ENCODE peak calls at places on chromosomes 7 and 10, in eight cellular contexts. F is AG04450; I is activated CD4-positive, alpha-beta T cell treated with anti-CD3 and anti-CD28 coated beads, Interleukin-2, amount 10 ng/mL, durations not matched to agents 7 days and 5 days; S is naive thymus-derived CD8-positive, alpha-beta T cell; J is A549; M is omental fat pad; T is fibroblast of lung; G is heart left ventricle. Y is an unnamed sample.

GRCh38 chr10:50332108-50332846 is 81.0 kb upstream of the ASAH2 start:
- DNase-seq in F (no peak), T (no peak), S (no peak), M (no peak), I (no peak), J (no peak), G (no peak), Y (no peak)

GRCh38 chr10:69201045-69201444 is 19.1 kb upstream of the HKDC1 start:
- DNase-seq in F (no peak), G (no peak), J (no peak), I (no peak), M (no peak), S (no peak), T (no peak), Y (no peak)

GRCh38 chr7:108403597-108404217 is 52.5 kb downstream of the NRCAM start:
- DNase-seq in F (no peak), M (no peak), S (no peak), I (no peak), T (no peak), J (no peak), G (no peak), Y (no peak)

GRCh38 chr10:70692043-70692603 is 19.8 kb downstream of the ADAMTS14 start:
- DNase-seq in S (no peak), M (no peak), F (no peak), T (no peak), G (no peak), J (no peak), I (no peak), Y (no peak)

GRCh38 chr7:2959828-2960599 is 83.7 kb downstream of the CARD11 start:
- DNase-seq in S (no peak), J (no peak), T (no peak), F (no peak), I (no peak), M (peak; percentile 6), G (no peak), Y (no peak)

GRCh38 chr10:21532694-21533576 is 1.1 kb upstream of the MLLT10 start:
- DNase-seq in G (no peak), S (no peak), M (no peak), J (no peak), I (no peak), T (peak; percentile 33), F (no peak), Y (no peak)

GRCh38 chr7:134750083-134751062 is 29.1 kb upstream of the CALD1 start:
- DNase-seq in S (peak; percentile 60), T (peak; percentile 32), G (peak; percentile 43), M (no peak), F (no peak), I (peak; percentile 69), J (peak; percentile 35), Y (peak; percentile 20)

GRCh38 chr7:40859076-40859475 is 724.3 kb downstream of the SUGCT start:
- DNase-seq in M (no peak), I (no peak), F (no peak), J (no peak), S (no peak), T (no peak), G (no peak), Y (no peak)

GRCh38 chr7:107687656-107688055 is 27.0 kb downstream of the SLC26A4 start:
- DNase-seq in T (peak; percentile 69), F (no peak), I (no peak), S (no peak), M (no peak), J (no peak), G (no peak), Y (no peak)

GRCh38 chr7:67440321-67440720 is 443.7 kb downstream of the TYW1 start:
- DNase-seq in M (no peak), J (no peak), S (no peak), T (no peak), F (no peak), G (no peak), I (no peak), Y (no peak)

GRCh38 chr10:120460776-120461175 is 3.7 kb downstream of the PLPP4 start:
- DNase-seq in T (peak; percentile 100), M (no peak), J (no peak), I (no peak), G (no peak), F (no peak), S (no peak), Y (no peak)

GRCh38 chr7:45646996-45647411 is 72.8 kb downstream of the ADCY1 start:
- DNase-seq in T (no peak), M (no peak), G (peak; percentile 16), F (no peak), J (no peak), I (no peak), S (no peak), Y (no peak)

GRCh38 chr7:139431459-139431858 is 52.0 kb downstream of the KLRG2 start:
- DNase-seq in T (peak; percentile 40), S (no peak), M (no peak), G (no peak), I (no peak), F (no peak), J (no peak), Y (peak; percentile 59)

GRCh38 chr10:29517352-29517923 is 117.3 kb downstream of the SVIL start:
- DNase-seq in S (no peak), I (peak; percentile 9), T (peak; percentile 29), M (no peak), F (no peak), G (no peak), J (peak; percentile 61), Y (no peak)

GRCh38 chr7:37438879-37439278 is 9.8 kb downstream of the ELMO1 start:
- DNase-seq in S (no peak), J (no peak), F (no peak), I (no peak), T (no peak), M (no peak), G (no peak), Y (no peak)

GRCh38 chr7:95974108-95974507 is 201.8 kb downstream of the DYNC1I1 start:
- DNase-seq in T (no peak), F (no peak), G (no peak), M (no peak), J (no peak), I (no peak), S (no peak), Y (no peak)

GRCh38 chr10:110387983-110388681 is 83.4 kb upstream of the SMNDC1 start:
- DNase-seq in S (peak; percentile 13), T (no peak), G (no peak), I (no peak), J (no peak), M (no peak), F (no peak), Y (no peak)

GRCh38 chr10:102537367-102537766 is 33.6 kb downstream of the SUFU start:
- DNase-seq in J (no peak), I (no peak), G (no peak), T (no peak), F (no peak), M (no peak), S (no peak), Y (no peak)

GRCh38 chr10:48450233-48450810 is 143.8 kb downstream of the MAPK8 start:
- DNase-seq in J (no peak), T (no peak), I (no peak), G (peak; percentile 11), F (no peak), M (no peak), S (no peak), Y (no peak)

GRCh38 chr7:91922857-91923256 is 17.8 kb upstream of the AKAP9 start:
- DNase-seq in G (no peak), M (no peak), T (no peak), J (no peak), F (no peak), I (no peak), S (no peak), Y (no peak)

GRCh38 chr10:22690614-22691431 is 23.6 kb downstream of the PIP4K2A start:
- DNase-seq in S (no peak), I (no peak), F (no peak), G (no peak), J (no peak), M (no peak), T (peak; percentile 16), Y (no peak)

GRCh38 chr7:17941171-17941490 is 837 bp upstream of the SNX13 start:
- DNase-seq in M (no peak), G (no peak), S (peak; percentile 40), J (peak; percentile 17), I (no peak), F (no peak), T (peak; percentile 6), Y (no peak)

GRCh38 chr10:94383515-94383914 is 18.8 kb upstream of the TBC1D12 start:
- DNase-seq in S (no peak), J (no peak), F (no peak), T (no peak), G (no peak), M (no peak), I (no peak), Y (no peak)

GRCh38 chr7:50502001-50502684 is 52.0 kb upstream of the FIGNL1 start:
- DNase-seq in I (no peak), J (no peak), M (no peak), S (no peak), T (peak; percentile 90), F (peak; percentile 76), G (peak; percentile 65), Y (no peak)

GRCh38 chr10:5555031-5555510 is 30.3 kb downstream of the CALML3 start:
- DNase-seq in G (no peak), S (no peak), F (no peak), M (no peak), T (no peak), I (no peak), J (no peak), Y (no peak)

GRCh38 chr7:18125536-18125935 is 97.9 kb upstream of the PRPS1L1 start:
- DNase-seq in J (no peak), F (no peak), G (no peak), T (peak; percentile 33), M (no peak), I (no peak), S (no peak), Y (no peak)

GRCh38 chr7:7654964-7655363 is 14.4 kb downstream of the UMAD1 start:
- DNase-seq in I (no peak), J (no peak), F (no peak), G (no peak), M (no peak), S (no peak), T (no peak), Y (no peak)

GRCh38 chr10:78838141-78838540 is 230.6 kb upstream of the ZMIZ1 start:
- DNase-seq in S (no peak), F (no peak), G (no peak), M (no peak), J (no peak), T (peak; percentile 27), I (no peak), Y (no peak)

GRCh38 chr10:21721000-21721670 is 187.1 kb downstream of the MLLT10 start:
- DNase-seq in F (no peak), M (no peak), G (no peak), J (no peak), I (no peak), T (peak; percentile 56), S (no peak), Y (no peak)

GRCh38 chr7:141147482-141147881 is 73.6 kb downstream of the TMEM178B start:
- DNase-seq in S (no peak), J (no peak), I (no peak), G (no peak), T (no peak), F (no peak), M (no peak), Y (no peak)

GRCh38 chr10:24209421-24209770 is 458 bp downstream of the KIAA1217 start:
- DNase-seq in G (no peak), T (peak; percentile 66), F (no peak), I (no peak), J (peak; percentile 13), M (no peak), S (no peak), Y (no peak)

GRCh38 chr10:11017575-11018425 is at the start of gene CELF2:
- DNase-seq in M (no peak), F (no peak), G (peak; percentile 81), T (peak; percentile 23), S (peak; percentile 43), I (peak; percentile 64), J (no peak), Y (no peak)

GRCh38 chr10:102245932-102246251 is 560 bp downstream of the GBF1 start:
- DNase-seq in T (no peak), G (no peak), M (no peak), J (no peak), S (no peak), F (no peak), I (no peak), Y (no peak)

GRCh38 chr7:87016606-87017005 is 42.8 kb downstream of the ELAPOR2 start:
- DNase-seq in J (no peak), I (no peak), G (no peak), S (no peak), M (no peak), F (no peak), T (no peak), Y (no peak)